ENCODE peak calls at places on chromosomes 3 and 15, in six cellular contexts. A, I, W, Z, R and Q are unnamed samples.

GRCh38 chr3:100899440-100900091 is 93.7 kb downstream of the ABI3BP start:
- DNase-seq in A (no peak), I (no peak), W (no peak), Z (no peak), R (peak; percentile 8), Q (no peak)

GRCh38 chr15:89361451-89362202 is 27.0 kb upstream of the POLG start:
- DNase-seq in A (peak; percentile 66), I (peak; percentile 66), W (peak; percentile 93), Z (no peak), R (peak; percentile 82), Q (no peak)

GRCh38 chr3:39294446-39295183 is 14.8 kb upstream of the CX3CR1 start:
- DNase-seq in A (no peak), I (no peak), W (no peak), Z (no peak), R (no peak), Q (no peak)

GRCh38 chr3:158418035-158418434 is 153.0 kb upstream of the MLF1 start:
- DNase-seq in A (no peak), I (no peak), W (no peak), Z (no peak), R (no peak), Q (no peak)

GRCh38 chr3:63934041-63934440 is 21.9 kb upstream of the SCAANT1 start:
- DNase-seq in A (no peak), I (peak; percentile 33), W (no peak), Z (no peak), R (no peak), Q (no peak)

GRCh38 chr15:82647045-82647834 is at the start of gene CPEB1:
- DNase-seq in A (peak; percentile 66), I (peak; percentile 79), W (peak; percentile 68), Z (no peak), R (no peak), Q (no peak)

GRCh38 chr3:101011086-101011485 is 17.9 kb upstream of the ABI3BP start:
- DNase-seq in A (no peak), I (no peak), W (no peak), Z (no peak), R (no peak), Q (no peak)

GRCh38 chr3:72011495-72011894 is 226.5 kb upstream of the PROK2 start:
- DNase-seq in A (no peak), I (no peak), W (peak; percentile 37), Z (no peak), R (no peak), Q (no peak)

GRCh38 chr15:27414168-27414870 is 443.3 kb downstream of the GABRG3 start:
- DNase-seq in A (no peak), I (no peak), W (no peak), Z (no peak), R (no peak), Q (no peak)

GRCh38 chr15:65952425-65953053 is 83.2 kb downstream of the RAB11A start:
- DNase-seq in A (peak; percentile 58), I (no peak), W (peak; percentile 82), Z (no peak), R (peak; percentile 46), Q (peak; percentile 42)